ENCODE peak calls at places on chromosomes 5 and 9, in six cellular contexts. J is PC-3, Y is OCI-LY7, P is hepatocyte, A is HCT116, O is GM23248. G is an unnamed sample.

GRCh38 chr5:31823477-31823876 is 184.5 kb downstream of the PDZD2 start:
- DNase-seq in J (no peak), Y (no peak), P (no peak), A (no peak), O (no peak), G (no peak)

GRCh38 chr5:1204693-1205242 is 3.4 kb downstream of the SLC6A19 start:
- DNase-seq in J (peak; percentile 44), Y (peak; percentile 6), P (peak; percentile 88), A (peak; percentile 6), O (peak; percentile 56), G (no peak)

GRCh38 chr5:144284931-144285330 is 114.3 kb downstream of the KCTD16 start:
- DNase-seq in J (no peak), Y (no peak), P (no peak), A (no peak), O (peak; percentile 21), G (no peak)

GRCh38 chr9:84694248-84694647 is 24.7 kb downstream of the NTRK2 start:
- DNase-seq in J (no peak), Y (no peak), P (no peak), A (no peak), O (no peak), G (peak; percentile 98)

GRCh38 chr5:151020304-151021031 is at the start of gene GPX3:
- DNase-seq in J (no peak), Y (no peak), P (peak; percentile 84), A (no peak), O (peak; percentile 51), G (no peak)

GRCh38 chr5:98921947-98922508 is 6.8 kb downstream of the CHD1 start:
- DNase-seq in J (no peak), Y (no peak), P (no peak), A (no peak), O (no peak), G (no peak)

GRCh38 chr5:68290260-68290674 is 74.7 kb downstream of the PIK3R1 start:
- DNase-seq in J (no peak), Y (no peak), P (peak; percentile 57), A (no peak), O (peak; percentile 70), G (no peak)

GRCh38 chr5:151885138-151885908 is 39.3 kb downstream of the GLRA1 start:
- DNase-seq in J (peak; percentile 16), Y (no peak), P (no peak), A (no peak), O (no peak), G (no peak)

GRCh38 chr5:134758504-134759341 is at the start of gene DDX46:
- DNase-seq in J (peak; percentile 90), Y (peak; percentile 96), P (peak; percentile 97), A (peak; percentile 84), O (peak; percentile 99), G (peak; percentile 95)

GRCh38 chr5:168295574-168296201 is 4.2 kb downstream of the WWC1 start:
- DNase-seq in J (peak; percentile 80), Y (no peak), P (peak; percentile 70), A (no peak), O (peak; percentile 70), G (no peak)

GRCh38 chr9:93684806-93685553 is 108.6 kb downstream of the PHF2 start:
- DNase-seq in J (peak; percentile 52), Y (no peak), P (no peak), A (no peak), O (peak; percentile 29), G (no peak)

GRCh38 chr5:110258460-110258859 is 468.0 kb downstream of the TMEM232 start:
- DNase-seq in J (peak; percentile 63), Y (no peak), P (peak; percentile 71), A (no peak), O (peak; percentile 84), G (no peak)

GRCh38 chr5:76831108-76831447 is 12.2 kb downstream of the F2RL1 start:
- DNase-seq in J (peak; percentile 30), Y (no peak), P (no peak), A (no peak), O (peak; percentile 51), G (no peak)

GRCh38 chr9:120902824-120903608 is 23.6 kb downstream of the TRAF1 start:
- DNase-seq in J (no peak), Y (peak; percentile 77), P (no peak), A (no peak), O (no peak), G (no peak)

GRCh38 chr5:180467028-180467427 is 27.2 kb upstream of the CNOT6 start:
- DNase-seq in J (peak; percentile 63), Y (no peak), P (peak; percentile 54), A (no peak), O (peak; percentile 58), G (no peak)

GRCh38 chr5:143521891-143522290 is 118.4 kb upstream of the NR3C1 start:
- DNase-seq in J (no peak), Y (no peak), P (no peak), A (no peak), O (no peak), G (no peak)

GRCh38 chr9:99513441-99514112 is 291.5 kb downstream of the SEC61B start:
- DNase-seq in J (no peak), Y (peak; percentile 22), P (peak; percentile 10), A (no peak), O (no peak), G (peak; percentile 68)

GRCh38 chr5:54844905-54845566 is 140.4 kb downstream of the ESM1 start:
- DNase-seq in J (peak; percentile 62), Y (peak; percentile 70), P (peak; percentile 69), A (peak; percentile 31), O (peak; percentile 56), G (peak; percentile 77)

GRCh38 chr5:147286296-147286695 is 51.5 kb downstream of the STK32A start:
- DNase-seq in J (no peak), Y (no peak), P (no peak), A (no peak), O (no peak), G (no peak)

GRCh38 chr5:173916233-173916632 is 28.1 kb downstream of the CPEB4 start:
- DNase-seq in J (no peak), Y (peak; percentile 52), P (no peak), A (no peak), O (no peak), G (peak; percentile 33)

GRCh38 chr5:125033602-125034001 is 287.2 kb upstream of the ZNF608 start:
- DNase-seq in J (no peak), Y (no peak), P (no peak), A (no peak), O (no peak), G (no peak)

GRCh38 chr5:176611435-176611834 is 1.5 kb upstream of the GPRIN1 start:
- DNase-seq in J (peak; percentile 85), Y (peak; percentile 51), P (peak; percentile 91), A (peak; percentile 21), O (peak; percentile 94), G (peak; percentile 68)

GRCh38 chr9:114908104-114908621 is 22.2 kb downstream of the TNFSF8 start:
- DNase-seq in J (peak; percentile 97), Y (no peak), P (peak; percentile 52), A (peak; percentile 38), O (peak; percentile 79), G (peak; percentile 80)

GRCh38 chr5:57097526-57097925 is 76.3 kb upstream of the GPBP1 start:
- DNase-seq in J (no peak), Y (peak; percentile 10), P (peak; percentile 51), A (no peak), O (no peak), G (no peak)

GRCh38 chr5:130126748-130127147 is 222.5 kb downstream of the CHSY3 start:
- DNase-seq in J (no peak), Y (no peak), P (no peak), A (no peak), O (no peak), G (no peak)

GRCh38 chr5:53478411-53479044 is 1.9 kb upstream of the FST start:
- DNase-seq in J (peak; percentile 74), Y (peak; percentile 40), P (peak; percentile 71), A (peak; percentile 60), O (peak; percentile 60), G (peak; percentile 69)

GRCh38 chr5:108168915-108169314 is 213.0 kb downstream of the FBXL17 start:
- DNase-seq in J (no peak), Y (no peak), P (no peak), A (no peak), O (no peak), G (no peak)

GRCh38 chr5:35285011-35285410 is 54.7 kb upstream of the PRLR start:
- DNase-seq in J (peak; percentile 74), Y (no peak), P (no peak), A (no peak), O (peak; percentile 66), G (no peak)

GRCh38 chr5:160847526-160848085 is 4.4 kb downstream of the ATP10B start:
- DNase-seq in J (no peak), Y (no peak), P (no peak), A (no peak), O (no peak), G (no peak)

GRCh38 chr5:167219296-167219695 is 1072.1 kb upstream of the WWC1 start:
- DNase-seq in J (no peak), Y (no peak), P (no peak), A (no peak), O (no peak), G (no peak)

GRCh38 chr5:173944512-173944911 is 44.5 kb upstream of the C5orf47 start:
- DNase-seq in J (no peak), Y (no peak), P (no peak), A (no peak), O (no peak), G (no peak)

GRCh38 chr9:6864102-6864501 is 106.3 kb downstream of the KDM4C start:
- DNase-seq in J (no peak), Y (no peak), P (no peak), A (no peak), O (no peak), G (no peak)
- H3K4me1 ChIP-seq in J (no peaks in the 10 kb centered on the region), Y (no peaks in the 10 kb centered on the region), P (no peaks in the 10 kb centered on the region), A (no peaks in the 10 kb centered on the region), O (no peaks in the 10 kb centered on the region), G (no peaks in the 10 kb centered on the region)

GRCh38 chr5:116911074-116911473 is 336.5 kb upstream of the SEMA6A start:
- DNase-seq in J (no peak), Y (peak; percentile 52), P (no peak), A (no peak), O (no peak), G (no peak)

DNA sequence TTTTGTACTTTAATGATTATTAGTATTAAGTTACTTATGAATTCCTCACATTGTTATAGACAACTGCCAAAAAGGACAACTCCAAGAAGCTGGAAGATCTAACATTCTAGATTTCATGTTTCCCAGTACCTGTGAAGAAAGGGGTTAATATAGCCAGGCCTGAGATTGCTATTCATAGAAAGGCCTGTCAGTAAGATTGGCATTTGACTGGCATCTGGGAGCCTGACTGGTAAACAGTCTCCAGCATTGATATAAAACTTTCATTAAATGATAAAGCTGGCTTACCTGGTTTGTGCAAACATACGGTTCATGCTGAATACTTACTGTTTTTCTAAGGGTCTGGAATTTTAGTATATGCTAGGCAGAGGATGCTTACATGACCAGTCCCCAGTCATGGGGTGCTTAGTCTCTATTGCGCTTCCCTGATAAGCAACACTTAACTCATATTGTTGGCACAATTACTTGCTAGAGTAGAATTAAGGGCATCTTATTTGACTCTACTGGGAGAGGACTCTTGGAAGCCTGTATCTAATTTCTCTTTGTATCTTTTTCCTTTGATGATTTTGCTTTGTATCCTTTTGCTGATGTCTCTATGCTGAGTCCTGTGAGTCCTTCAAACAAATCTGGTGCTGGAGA is 340.4 kb upstream of the SEMA6A start:
- DNase-seq in J (no peak), Y (no peak), P (no peak), A (no peak), O (no peak), G (no peak)
- H3K9me2 ChIP-seq in J (no peaks in the 10 kb centered on the region), Y (no peaks in the 10 kb centered on the region), P (no peaks in the 10 kb centered on the region), A (no peaks in the 10 kb centered on the region), O (no peaks in the 10 kb centered on the region), G (no peaks in the 10 kb centered on the region)

GRCh38 chr5:65938256-65938655 is 11.9 kb downstream of the ERBIN start:
- DNase-seq in J (no peak), Y (peak; percentile 91), P (no peak), A (no peak), O (no peak), G (no peak)
- H3K4me1 ChIP-seq in J (no peaks in the 10 kb centered on the region), Y (peaks cover 65% of the 10 kb centered on the region), P (peaks cover 5% of the 10 kb centered on the region), A (peaks cover 30% of the 10 kb centered on the region), O (peaks cover 28% of the 10 kb centered on the region), G (peaks cover under 1% of the 10 kb centered on the region)

GRCh38 chr9:124878518-124878917 is 16.6 kb downstream of the ARPC5L start:
- DNase-seq in J (no peak), Y (no peak), P (no peak), A (no peak), O (no peak), G (no peak)
- H3K9me2 ChIP-seq in J (no peaks in the 10 kb centered on the region), Y (no peaks in the 10 kb centered on the region), P (no peaks in the 10 kb centered on the region), A (no peaks in the 10 kb centered on the region), O (no peaks in the 10 kb centered on the region), G (no peaks in the 10 kb centered on the region)